ENCODE peak calls at places on chromosomes 13 and 19, in seven cellular contexts. Y, Z, K, U, T, R and P are unnamed samples.

GRCh38 chr13:20609145-20609544 is 42.2 kb downstream of the IFT88 start:
- DNase-seq in Y (peak; percentile 66), Z (peak; percentile 94), K (no peak), U (no peak), T (no peak), R (peak; percentile 87), P (no peak)

GRCh38 chr13:71149498-71150363 is 717.3 kb downstream of the DACH1 start:
- DNase-seq in Y (no peak), Z (no peak), K (no peak), U (no peak), T (no peak), R (no peak), P (no peak)

GRCh38 chr13:26914624-26915023 is 154.0 kb upstream of the GPR12 start:
- DNase-seq in Y (peak; percentile 86), Z (no peak), K (no peak), U (peak; percentile 23), T (peak; percentile 6), R (peak; percentile 5), P (no peak)

GRCh38 chr19:55640043-55640576 is 692 bp upstream of the ZNF580 start:
- DNase-seq in Y (peak; percentile 58), Z (peak; percentile 68), K (no peak), U (peak; percentile 87), T (no peak), R (peak; percentile 75), P (peak; percentile 60)

GRCh38 chr13:105655046-105655445 is 880.4 kb downstream of the EFNB2 start:
- DNase-seq in Y (peak; percentile 65), Z (peak; percentile 74), K (no peak), U (no peak), T (no peak), R (peak; percentile 90), P (no peak)

GRCh38 chr19:40689339-40690049 is 957 bp downstream of the NUMBL start:
- DNase-seq in Y (no peak), Z (no peak), K (no peak), U (peak; percentile 69), T (no peak), R (peak; percentile 21), P (peak; percentile 29)

GRCh38 chr19:18745012-18745735 is 45.9 kb downstream of the COMP start:
- DNase-seq in Y (no peak), Z (no peak), K (no peak), U (peak; percentile 43), T (no peak), R (no peak), P (no peak)

GRCh38 chr13:48595330-48596127 is 58.2 kb upstream of the CYSLTR2 start:
- DNase-seq in Y (peak; percentile 68), Z (peak; percentile 70), K (peak; percentile 79), U (peak; percentile 83), T (peak; percentile 50), R (peak; percentile 82), P (peak; percentile 68)

GRCh38 chr19:15200575-15201364 is at the start of gene NOTCH3:
- DNase-seq in Y (no peak), Z (no peak), K (no peak), U (peak; percentile 82), T (no peak), R (no peak), P (no peak)

GRCh38 chr13:111614009-111614408 is 293.6 kb downstream of the TEX29 start:
- DNase-seq in Y (no peak), Z (no peak), K (no peak), U (peak; percentile 26), T (no peak), R (no peak), P (no peak)

GRCh38 chr13:77168232-77168631 is 141.3 kb upstream of the FBXL3 start:
- DNase-seq in Y (peak; percentile 72), Z (no peak), K (no peak), U (no peak), T (no peak), R (no peak), P (peak; percentile 19)

GRCh38 chr13:46345400-46345799 is 41.7 kb downstream of the RUBCNL start:
- DNase-seq in Y (no peak), Z (no peak), K (no peak), U (no peak), T (no peak), R (no peak), P (no peak)

GRCh38 chr19:47231215-47232054 is 436 bp upstream of the BBC3 start:
- DNase-seq in Y (peak; percentile 82), Z (peak; percentile 90), K (peak; percentile 88), U (peak; percentile 95), T (no peak), R (peak; percentile 87), P (peak; percentile 93)

GRCh38 chr19:47229674-47230121 is 1.3 kb downstream of the BBC3 start:
- DNase-seq in Y (no peak), Z (peak; percentile 37), K (no peak), U (peak; percentile 73), T (no peak), R (peak; percentile 37), P (peak; percentile 59)

GRCh38 chr19:47230921-47231214 is at the start of gene BBC3:
- DNase-seq in Y (no peak), Z (no peak), K (no peak), U (no peak), T (no peak), R (no peak), P (no peak)

GRCh38 chr19:47230122-47230920 is 678 bp downstream of the BBC3 start:
- DNase-seq in Y (peak; percentile 22), Z (peak; percentile 18), K (peak; percentile 32), U (peak; percentile 90), T (no peak), R (peak; percentile 46), P (peak; percentile 85)

GRCh38 chr19:47232422-47233211 is 1.6 kb upstream of the BBC3 start:
- DNase-seq in Y (peak; percentile 92), Z (peak; percentile 82), K (no peak), U (peak; percentile 42), T (no peak), R (peak; percentile 74), P (peak; percentile 70)
- H3K9ac ChIP-seq in Y (peak overlapping the region; percentile 76), Z (peak overlapping the region; percentile 69), K (peak overlapping the region; percentile 30), U (no peak overlapping the region), T (peak overlapping the region; percentile 74), R (peak overlapping the region; percentile 32), P (peak overlapping the region; percentile 100)

DNA sequence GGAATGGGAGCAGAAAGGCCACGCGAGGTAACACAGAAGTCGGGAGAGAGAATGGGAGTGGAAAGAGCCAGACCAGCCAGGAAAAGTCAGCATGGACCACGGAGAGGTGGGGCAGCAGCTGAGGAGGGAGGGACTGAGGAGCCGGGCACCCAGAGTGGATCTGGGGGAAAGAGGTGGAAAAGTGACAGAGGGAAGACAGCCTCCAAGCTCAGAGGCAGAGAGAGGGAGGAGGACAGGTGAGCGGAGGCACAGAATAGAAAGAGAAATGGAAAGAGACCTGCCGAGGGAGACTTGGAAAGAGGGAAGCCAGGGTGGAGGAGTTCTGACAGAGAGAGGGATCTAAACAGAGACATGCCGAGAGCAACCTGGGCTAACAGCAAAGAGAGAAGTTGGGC is 1.6 kb downstream of the GRIK5 start:
- DNase-seq in Y (no peak), Z (no peak), K (no peak), U (no peak), T (no peak), R (no peak), P (no peak)
- H3K4me3 ChIP-seq in Y (no peak overlapping the region), Z (no peak overlapping the region), K (no peak overlapping the region), U (peak overlapping the region; percentile 60), T (no peak overlapping the region), R (no peak overlapping the region), P (peak overlapping the region; percentile 3)

GRCh38 chr19:868458-869244 is 9.2 kb downstream of the CFD start:
- DNase-seq in Y (no peak), Z (no peak), K (no peak), U (peak; percentile 43), T (no peak), R (no peak), P (no peak)
- H3K9ac ChIP-seq in Y (no peak overlapping the region), Z (no peak overlapping the region), K (no peak overlapping the region), U (no peak overlapping the region), T (peak overlapping the region; percentile 62), R (peak overlapping the region; percentile 31), P (no peak overlapping the region)

DNA sequence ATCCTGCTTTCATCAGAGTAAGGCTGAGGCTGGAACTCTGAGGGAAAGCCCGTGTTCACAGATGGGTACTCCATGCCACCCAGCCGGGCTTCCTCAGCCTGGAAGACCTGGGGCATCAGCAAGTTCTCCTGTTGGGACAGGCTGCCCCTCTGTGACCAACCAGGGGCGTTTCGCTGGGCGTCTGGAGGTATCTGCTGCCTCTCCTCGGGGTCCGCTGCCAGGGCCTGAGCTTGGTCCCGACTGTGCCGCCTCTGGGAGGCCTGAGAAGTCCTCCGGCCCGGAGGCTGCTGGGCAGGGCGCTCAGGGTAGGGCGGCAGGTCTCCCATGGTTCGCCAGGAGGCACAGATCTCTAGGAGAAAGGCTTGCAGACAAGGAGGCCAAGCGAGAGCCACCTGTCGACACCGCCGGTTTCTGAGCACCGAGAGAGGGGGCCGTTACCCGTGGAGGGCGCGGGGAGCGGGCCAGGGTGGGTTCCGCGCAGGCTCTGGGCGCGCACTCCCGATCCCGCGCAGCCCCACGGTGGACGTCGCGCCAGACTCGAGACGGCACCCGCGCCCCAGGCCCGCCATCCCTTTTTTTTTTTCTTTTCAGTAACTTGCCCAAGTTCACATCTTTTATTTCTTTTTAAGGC is at the start of gene RSPH6A:
- DNase-seq in Y (no peak), Z (no peak), K (no peak), U (peak; percentile 82), T (no peak), R (no peak), P (no peak)
- H3K4me3 ChIP-seq in Y (no peak within 1 kb of the TSS), Z (no peak within 1 kb of the TSS), K (no peak within 1 kb of the TSS), U (peak within 1 kb of the TSS; percentile 84), T (no peak within 1 kb of the TSS), R (no peak within 1 kb of the TSS), P (peak within 1 kb of the TSS; percentile 19)